ENCODE peak calls at places on chromosomes 2 and 18, in four cellular contexts. One of them, this sample, is unnamed.

GRCh38 chr2:109487237-109487869 is 126.4 kb downstream of the SEPTIN10 start:
- DNase-seq in upper lobe of right lung: no peak
- DNase-seq in kidney: peak; percentile 29
- DNase-seq in CD4-positive, alpha-beta T cell: no peak
- DNase-seq in this sample: no peak

GRCh38 chr18:34633368-34633767 is 76.7 kb upstream of the DTNA start:
- DNase-seq in upper lobe of right lung: no peak
- DNase-seq in kidney: no peak
- DNase-seq in CD4-positive, alpha-beta T cell: no peak
- DNase-seq in this sample: no peak

GRCh38 chr2:235088608-235089020 is 136.8 kb downstream of the SH3BP4 start:
- DNase-seq in upper lobe of right lung: no peak
- DNase-seq in kidney: no peak
- DNase-seq in CD4-positive, alpha-beta T cell: no peak
- DNase-seq in this sample: no peak

GRCh38 chr18:77132369-77133050 is at the start of gene MBP:
- DNase-seq in upper lobe of right lung: peak; percentile 94
- DNase-seq in kidney: peak; percentile 94
- DNase-seq in CD4-positive, alpha-beta T cell: peak; percentile 73
- DNase-seq in this sample: peak; percentile 85

GRCh38 chr2:176552456-176553135 is 283.4 kb downstream of the MTX2 start:
- DNase-seq in upper lobe of right lung: no peak
- DNase-seq in kidney: no peak
- DNase-seq in CD4-positive, alpha-beta T cell: no peak
- DNase-seq in this sample: no peak

GRCh38 chr2:75994759-75995158 is 284.0 kb upstream of the GCFC2 start:
- DNase-seq in upper lobe of right lung: no peak
- DNase-seq in kidney: no peak
- DNase-seq in CD4-positive, alpha-beta T cell: no peak
- DNase-seq in this sample: no peak

GRCh38 chr2:109289011-109289410 is 160.0 kb downstream of the SH3RF3 start:
- DNase-seq in upper lobe of right lung: no peak
- DNase-seq in kidney: no peak
- DNase-seq in CD4-positive, alpha-beta T cell: no peak
- DNase-seq in this sample: no peak

GRCh38 chr2:240861547-240861946 is 7.1 kb upstream of the AGXT start:
- DNase-seq in upper lobe of right lung: no peak
- DNase-seq in kidney: no peak
- DNase-seq in CD4-positive, alpha-beta T cell: no peak
- DNase-seq in this sample: no peak

GRCh38 chr2:11215407-11215806 is 60.1 kb downstream of the SLC66A3 start:
- DNase-seq in upper lobe of right lung: no peak
- DNase-seq in kidney: no peak
- DNase-seq in CD4-positive, alpha-beta T cell: no peak
- DNase-seq in this sample: no peak

GRCh38 chr2:85914916-85915315 is 26.1 kb upstream of the ST3GAL5 start:
- DNase-seq in upper lobe of right lung: no peak
- DNase-seq in kidney: no peak
- DNase-seq in CD4-positive, alpha-beta T cell: no peak
- DNase-seq in this sample: no peak

GRCh38 chr2:99729104-99729503 is 239.3 kb upstream of the REV1 start:
- DNase-seq in upper lobe of right lung: no peak
- DNase-seq in kidney: no peak
- DNase-seq in CD4-positive, alpha-beta T cell: no peak
- DNase-seq in this sample: no peak

GRCh38 chr18:47050468-47050867 is 15.0 kb upstream of the ELOA2 start:
- DNase-seq in upper lobe of right lung: no peak
- DNase-seq in kidney: no peak
- DNase-seq in CD4-positive, alpha-beta T cell: no peak
- DNase-seq in this sample: no peak

GRCh38 chr2:239482801-239483712 is 82.2 kb upstream of the HDAC4 start:
- DNase-seq in upper lobe of right lung: no peak
- DNase-seq in kidney: peak; percentile 67
- DNase-seq in CD4-positive, alpha-beta T cell: no peak
- DNase-seq in this sample: no peak

GRCh38 chr2:207470700-207471070 is 59.1 kb upstream of the CREB1 start:
- DNase-seq in upper lobe of right lung: no peak
- DNase-seq in kidney: no peak
- DNase-seq in CD4-positive, alpha-beta T cell: no peak
- DNase-seq in this sample: no peak

GRCh38 chr2:190722061-190722759 is 73.3 kb downstream of the NAB1 start:
- DNase-seq in upper lobe of right lung: no peak
- DNase-seq in kidney: no peak
- DNase-seq in CD4-positive, alpha-beta T cell: no peak
- DNase-seq in this sample: no peak

GRCh38 chr2:23926289-23926749 is 604 bp downstream of the ATAD2B start:
- DNase-seq in upper lobe of right lung: no peak
- DNase-seq in kidney: peak; percentile 89
- DNase-seq in CD4-positive, alpha-beta T cell: peak; percentile 12
- DNase-seq in this sample: peak; percentile 86

GRCh38 chr2:197499594-197500502 is at the start of the genes HSPD1 and HSPE1:
- DNase-seq in upper lobe of right lung: peak; percentile 99
- DNase-seq in kidney: peak; percentile 100
- DNase-seq in CD4-positive, alpha-beta T cell: peak; percentile 92
- DNase-seq in this sample: peak; percentile 99
- TF ChIP-seq CTCF in upper lobe of right lung: no peak
- TF ChIP-seq CTCF in kidney: peak; percentile 63
- TF ChIP-seq CTCF in CD4-positive, alpha-beta T cell: no peak
- TF ChIP-seq CTCF in this sample: no peak

DNA sequence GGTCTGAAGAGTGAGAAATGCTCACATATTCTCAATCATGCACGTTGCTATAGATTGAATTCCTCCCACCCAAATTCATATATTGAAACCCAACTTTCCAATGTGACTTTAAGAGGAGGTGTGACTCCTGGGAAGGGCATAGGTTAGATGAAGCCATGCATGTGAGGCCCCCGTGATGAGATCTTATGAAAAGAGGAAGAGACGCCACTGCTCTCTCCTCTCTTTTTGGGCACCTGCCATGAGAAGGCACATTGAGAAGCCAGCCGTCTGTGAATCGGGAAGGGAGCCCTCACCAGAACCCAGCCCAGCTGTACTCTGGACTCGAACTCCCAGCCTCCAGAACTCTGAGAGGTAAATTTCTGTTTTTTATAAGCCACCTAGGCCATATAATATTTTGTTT is 842.6 kb upstream of the SALL3 start:
- DNase-seq in upper lobe of right lung: no peak
- DNase-seq in kidney: no peak
- DNase-seq in CD4-positive, alpha-beta T cell: no peak
- DNase-seq in this sample: no peak
- TF ChIP-seq CTCF in upper lobe of right lung: no peak
- TF ChIP-seq CTCF in kidney: no peak
- TF ChIP-seq CTCF in CD4-positive, alpha-beta T cell: no peak
- TF ChIP-seq CTCF in this sample: no peak

GRCh38 chr18:73164430-73164829 is 296.6 kb upstream of the NETO1 start:
- DNase-seq in upper lobe of right lung: no peak
- DNase-seq in kidney: no peak
- DNase-seq in CD4-positive, alpha-beta T cell: no peak
- DNase-seq in this sample: no peak
- TF ChIP-seq CTCF in upper lobe of right lung: no peak
- TF ChIP-seq CTCF in kidney: no peak
- TF ChIP-seq CTCF in CD4-positive, alpha-beta T cell: no peak
- TF ChIP-seq CTCF in this sample: no peak

GRCh38 chr2:154402138-154402714 is 296.3 kb upstream of the KCNJ3 start:
- DNase-seq in upper lobe of right lung: no peak
- DNase-seq in kidney: no peak
- DNase-seq in CD4-positive, alpha-beta T cell: no peak
- DNase-seq in this sample: no peak
- TF ChIP-seq CTCF in upper lobe of right lung: peak; percentile 30
- TF ChIP-seq CTCF in kidney: peak; percentile 27
- TF ChIP-seq CTCF in CD4-positive, alpha-beta T cell: no peak
- TF ChIP-seq CTCF in this sample: peak; percentile 62

GRCh38 chr2:71776227-71776626 is 322.9 kb downstream of the DYSF start:
- DNase-seq in upper lobe of right lung: no peak
- DNase-seq in kidney: peak; percentile 12
- DNase-seq in CD4-positive, alpha-beta T cell: no peak
- DNase-seq in this sample: no peak

GRCh38 chr2:71777946-71778345 is 324.6 kb downstream of the DYSF start:
- DNase-seq in upper lobe of right lung: no peak
- DNase-seq in kidney: no peak
- DNase-seq in CD4-positive, alpha-beta T cell: no peak
- DNase-seq in this sample: no peak

GRCh38 chr2:71779306-71779855 is 326.0 kb downstream of the DYSF start:
- DNase-seq in upper lobe of right lung: no peak
- DNase-seq in kidney: no peak
- DNase-seq in CD4-positive, alpha-beta T cell: no peak
- DNase-seq in this sample: peak; percentile 72

GRCh38 chr2:71780162-71780561 is 326.8 kb downstream of the DYSF start:
- DNase-seq in upper lobe of right lung: no peak
- DNase-seq in kidney: no peak
- DNase-seq in CD4-positive, alpha-beta T cell: no peak
- DNase-seq in this sample: peak; percentile 48

DNA sequence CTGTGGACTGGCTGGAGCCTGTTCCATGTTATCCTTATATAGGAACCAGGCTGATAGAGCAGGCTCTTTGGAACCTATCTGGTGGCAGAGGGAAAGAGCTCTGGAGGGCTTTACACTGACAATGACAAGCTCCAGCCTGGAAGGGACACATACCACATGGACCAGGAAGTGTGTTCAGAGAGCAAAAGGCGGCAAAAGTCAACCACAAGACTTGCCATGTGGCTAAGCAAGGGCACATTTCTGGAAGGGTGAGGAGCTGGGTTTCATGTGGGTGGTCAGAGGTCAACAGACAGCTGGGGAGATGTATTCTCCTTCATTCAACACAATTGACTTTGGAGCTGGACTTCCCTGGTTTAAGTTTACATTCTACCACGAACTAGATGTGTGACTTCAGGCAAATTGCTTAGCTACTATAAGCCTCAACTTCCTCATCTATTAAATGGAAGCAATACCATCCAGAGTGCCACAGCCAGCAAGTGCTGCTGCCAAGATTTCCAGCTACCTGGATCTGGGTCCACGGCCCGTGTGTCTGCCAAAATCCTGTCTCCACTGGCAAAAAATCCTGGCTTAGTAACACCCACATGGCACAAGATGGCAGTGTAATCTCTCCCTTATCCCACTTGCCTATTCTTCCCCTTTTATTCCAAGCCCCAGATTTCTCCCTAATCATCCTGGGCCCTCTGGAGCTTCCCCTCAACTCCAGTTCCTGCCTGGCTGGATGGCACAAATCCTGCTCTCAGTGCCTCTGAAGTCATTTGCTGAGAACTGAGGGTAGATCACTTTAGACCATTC is 325.3 kb downstream of the DYSF start:
- DNase-seq in upper lobe of right lung: no peak
- DNase-seq in kidney: no peak
- DNase-seq in CD4-positive, alpha-beta T cell: no peak
- DNase-seq in this sample: no peak
- TF ChIP-seq CTCF in upper lobe of right lung: no peak
- TF ChIP-seq CTCF in kidney: no peak
- TF ChIP-seq CTCF in CD4-positive, alpha-beta T cell: no peak
- TF ChIP-seq CTCF in this sample: peak; percentile 53

GRCh38 chr2:141906673-141907072 is 224.1 kb downstream of the LRP1B start:
- DNase-seq in upper lobe of right lung: no peak
- DNase-seq in kidney: no peak
- DNase-seq in CD4-positive, alpha-beta T cell: no peak
- DNase-seq in this sample: no peak

GRCh38 chr2:141911485-141912066 is 219.2 kb downstream of the LRP1B start:
- DNase-seq in upper lobe of right lung: no peak
- DNase-seq in kidney: no peak
- DNase-seq in CD4-positive, alpha-beta T cell: no peak
- DNase-seq in this sample: no peak
- TF ChIP-seq CTCF in upper lobe of right lung: peak; percentile 31
- TF ChIP-seq CTCF in kidney: no peak
- TF ChIP-seq CTCF in CD4-positive, alpha-beta T cell: no peak
- TF ChIP-seq CTCF in this sample: peak; percentile 54

GRCh38 chr2:61854435-61855177 is 746 bp upstream of the FAM161A start:
- DNase-seq in upper lobe of right lung: peak; percentile 88
- DNase-seq in kidney: peak; percentile 94
- DNase-seq in CD4-positive, alpha-beta T cell: peak; percentile 81
- DNase-seq in this sample: peak; percentile 94

GRCh38 chr2:61853086-61853847 is 593 bp downstream of the FAM161A start:
- DNase-seq in upper lobe of right lung: peak; percentile 87
- DNase-seq in kidney: no peak
- DNase-seq in CD4-positive, alpha-beta T cell: no peak
- DNase-seq in this sample: no peak

GRCh38 chr2:61853848-61854434 is at the start of gene FAM161A:
- DNase-seq in upper lobe of right lung: peak; percentile 94
- DNase-seq in kidney: peak; percentile 97
- DNase-seq in CD4-positive, alpha-beta T cell: peak; percentile 62
- DNase-seq in this sample: peak; percentile 95

DNA sequence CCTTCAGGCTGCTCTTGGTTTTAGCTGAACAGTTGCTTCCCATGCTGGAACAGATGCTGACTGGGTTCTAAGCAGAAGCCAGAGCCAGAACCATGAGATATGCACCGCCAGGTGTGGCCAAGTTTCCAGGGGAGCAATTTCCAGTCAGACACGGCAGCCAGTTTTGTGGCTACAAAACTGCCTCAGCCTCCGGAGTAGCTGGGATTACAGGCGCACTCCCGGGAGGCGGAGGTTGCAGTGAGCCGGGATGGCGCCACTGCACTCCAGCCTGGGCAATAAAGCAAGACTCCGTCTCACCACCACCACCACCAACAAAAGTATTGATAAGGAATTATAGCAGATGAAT is 1.3 kb upstream of the FAM161A start:
- DNase-seq in upper lobe of right lung: no peak
- DNase-seq in kidney: no peak
- DNase-seq in CD4-positive, alpha-beta T cell: no peak
- DNase-seq in this sample: no peak
- TF ChIP-seq CTCF in upper lobe of right lung: no peak
- TF ChIP-seq CTCF in kidney: no peak
- TF ChIP-seq CTCF in CD4-positive, alpha-beta T cell: no peak
- TF ChIP-seq CTCF in this sample: no peak

DNA sequence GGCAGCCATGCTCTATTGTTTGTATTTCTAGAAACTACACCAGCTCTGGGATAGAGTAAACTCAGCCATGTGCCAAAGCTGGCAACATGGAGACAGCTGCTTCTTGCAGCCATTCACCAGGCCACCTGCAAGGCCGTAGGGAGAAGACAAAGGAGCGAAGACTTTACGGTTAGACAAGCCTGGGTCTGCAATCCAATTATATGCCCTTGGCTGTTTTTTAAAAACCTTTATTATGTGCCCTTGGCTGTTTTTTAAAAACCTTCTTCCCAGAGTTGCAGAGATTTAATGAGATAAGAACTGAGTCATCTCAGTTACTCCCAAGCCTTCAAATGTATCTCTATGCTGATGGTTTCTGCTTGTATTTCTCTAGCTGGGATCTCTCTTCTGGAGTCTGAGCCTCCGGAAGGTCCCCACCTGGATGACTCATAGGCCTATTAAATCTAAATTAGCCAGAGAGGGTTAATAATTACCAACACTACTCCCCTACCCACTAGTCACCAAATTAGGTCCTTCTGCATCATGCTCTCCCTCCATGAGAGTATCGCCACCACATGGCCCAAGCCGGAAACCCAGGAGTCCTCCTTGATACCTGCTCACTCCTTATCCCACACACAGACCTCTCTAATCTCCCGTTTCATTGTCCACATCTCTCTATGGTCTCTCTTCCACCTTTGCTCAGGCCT is 17.5 kb upstream of the DPP4 start:
- DNase-seq in upper lobe of right lung: no peak
- DNase-seq in kidney: peak; percentile 74
- DNase-seq in CD4-positive, alpha-beta T cell: peak; percentile 23
- DNase-seq in this sample: no peak
- TF ChIP-seq CTCF in upper lobe of right lung: no peak
- TF ChIP-seq CTCF in kidney: peak; percentile 40
- TF ChIP-seq CTCF in CD4-positive, alpha-beta T cell: peak; percentile 34
- TF ChIP-seq CTCF in this sample: no peak